ENCODE peak calls at places on chromosome 14, in eight cellular contexts. V is HepG2, M is ovary, B is suprapubic skin, Q is A549, G is SK-N-SH, J is tibial nerve, T is H1. A is an unnamed sample.

GRCh38 chr14:79540394-79540793 is 670.9 kb downstream of the DIO2 start:
- DNase-seq in V (no peak), M (no peak), B (no peak), Q (no peak), G (no peak), J (no peak), T (no peak), A (no peak)

GRCh38 chr14:56005580-56006053 is 112.6 kb upstream of the PELI2 start:
- DNase-seq in V (no peak), M (peak; percentile 63), B (no peak), Q (no peak), G (no peak), J (no peak), T (no peak), A (no peak)

GRCh38 chr14:61526405-61527312 is 168.7 kb upstream of the HIF1A start:
- DNase-seq in V (peak; percentile 88), M (peak; percentile 48), B (no peak), Q (no peak), G (no peak), J (no peak), T (no peak), A (no peak)

GRCh38 chr14:95290769-95291440 is 28.8 kb downstream of the CLMN start:
- DNase-seq in V (no peak), M (no peak), B (peak; percentile 78), Q (no peak), G (peak; percentile 65), J (no peak), T (no peak), A (no peak)

GRCh38 chr14:32470161-32470705 is 141.1 kb downstream of the AKAP6 start:
- DNase-seq in V (no peak), M (no peak), B (no peak), Q (no peak), G (no peak), J (no peak), T (no peak), A (no peak)

GRCh38 chr14:101470266-101470665 is 91.0 kb upstream of the DIO3 start:
- DNase-seq in V (no peak), M (no peak), B (no peak), Q (no peak), G (no peak), J (no peak), T (no peak), A (no peak)

GRCh38 chr14:79605863-79606262 is 605.4 kb downstream of the DIO2 start:
- DNase-seq in V (no peak), M (no peak), B (no peak), Q (no peak), G (peak; percentile 7), J (no peak), T (no peak), A (no peak)

GRCh38 chr14:53217283-53217994 is 64.3 kb upstream of the DDHD1 start:
- DNase-seq in V (peak; percentile 70), M (peak; percentile 77), B (peak; percentile 82), Q (peak; percentile 88), G (peak; percentile 87), J (peak; percentile 40), T (peak; percentile 77), A (peak; percentile 76)

GRCh38 chr14:54524410-54524809 is 14.7 kb downstream of the CGRRF1 start:
- DNase-seq in V (no peak), M (no peak), B (no peak), Q (no peak), G (no peak), J (no peak), T (no peak), A (no peak)
- H3K4me1 ChIP-seq in V (peaks cover 10% of the 10 kb centered on the region), M (no peaks in the 10 kb centered on the region), B (no peaks in the 10 kb centered on the region), Q (no peaks in the 10 kb centered on the region), G (no peaks in the 10 kb centered on the region), J (no peaks in the 10 kb centered on the region), T (no peaks in the 10 kb centered on the region), A (peaks cover 7% of the 10 kb centered on the region)

GRCh38 chr14:73008501-73008900 is 18.4 kb downstream of the ZFYVE1 start:
- DNase-seq in V (no peak), M (no peak), B (no peak), Q (no peak), G (no peak), J (peak; percentile 7), T (no peak), A (no peak)

GRCh38 chr14:73014105-73014504 is 12.8 kb downstream of the ZFYVE1 start:
- DNase-seq in V (no peak), M (no peak), B (no peak), Q (no peak), G (no peak), J (no peak), T (no peak), A (no peak)
- TF ChIP-seq EP300 in V (no peak), M (no peak), B (no peak), Q (no peak), G (no peak), J (no peak), T (no peak), A (no peak)

GRCh38 chr14:47772652-47773051 is 97.2 kb upstream of the MDGA2 start:
- DNase-seq in V (no peak), M (no peak), B (no peak), Q (no peak), G (no peak), J (no peak), T (no peak), A (no peak)
- H3K4me1 ChIP-seq in V (no peaks in the 10 kb centered on the region), M (no peaks in the 10 kb centered on the region), B (no peaks in the 10 kb centered on the region), Q (no peaks in the 10 kb centered on the region), G (no peaks in the 10 kb centered on the region), J (no peaks in the 10 kb centered on the region), T (no peaks in the 10 kb centered on the region), A (no peaks in the 10 kb centered on the region)

DNA sequence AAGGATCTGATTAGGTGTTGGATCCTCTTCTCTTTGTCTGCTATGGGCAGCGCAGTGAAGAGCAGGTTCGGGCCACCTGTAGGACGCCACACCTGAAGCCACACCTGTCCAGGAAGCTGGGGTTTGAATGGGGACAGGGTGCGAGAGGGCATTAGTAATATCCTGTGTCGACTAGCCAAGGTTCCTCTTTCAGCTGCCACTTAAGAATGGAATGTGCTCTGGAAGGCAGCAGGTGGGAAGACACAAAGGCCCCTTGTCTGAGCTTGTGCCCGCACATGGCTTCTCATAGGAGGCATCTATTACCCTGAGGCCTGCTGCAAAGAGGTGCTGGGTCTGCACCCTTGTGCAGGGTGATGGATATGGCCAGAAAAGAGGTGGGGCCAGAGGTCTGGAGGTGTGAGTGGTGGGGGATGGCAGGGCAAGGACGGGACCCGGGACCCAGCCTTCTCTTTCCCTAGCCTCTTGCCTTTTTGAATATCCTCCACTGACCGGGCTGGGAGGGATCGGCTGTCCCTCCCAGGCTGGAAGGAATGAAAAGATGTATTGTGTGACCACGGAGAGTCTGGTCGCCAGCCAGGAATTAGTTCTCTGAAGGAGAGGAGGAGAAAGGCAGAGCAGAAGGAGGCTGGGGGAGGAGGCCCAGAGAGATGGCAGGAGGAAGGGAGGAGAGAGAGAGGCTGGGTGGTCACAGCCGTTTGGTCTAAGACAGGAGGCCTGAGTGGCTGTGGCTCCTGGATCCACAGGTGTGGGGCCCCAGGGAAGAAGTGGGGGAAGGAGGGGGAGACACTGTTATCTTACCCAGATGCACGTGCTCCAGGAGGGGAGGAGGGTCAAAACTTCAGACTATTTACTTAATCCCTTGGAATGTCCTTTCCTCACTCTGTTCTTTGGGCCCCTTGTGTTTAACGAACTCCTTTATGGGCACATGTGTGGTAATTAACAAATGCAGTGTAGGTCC is 101.5 kb downstream of the SMOC1 start:
- DNase-seq in V (no peak), M (no peak), B (no peak), Q (no peak), G (no peak), J (no peak), T (no peak), A (no peak)
- TF ChIP-seq EP300 in V (no peak), M (no peak), B (no peak), Q (no peak), G (no peak), J (no peak), T (no peak), A (no peak)

GRCh38 chr14:104680806-104681688 is 8.4 kb upstream of the INF2 start:
- DNase-seq in V (peak; percentile 73), M (peak; percentile 37), B (peak; percentile 75), Q (peak; percentile 86), G (no peak), J (no peak), T (no peak), A (peak; percentile 89)

GRCh38 chr14:104677506-104678332 is 11.7 kb upstream of the INF2 start:
- DNase-seq in V (no peak), M (peak; percentile 75), B (peak; percentile 78), Q (peak; percentile 85), G (no peak), J (peak; percentile 61), T (no peak), A (peak; percentile 89)

GRCh38 chr14:104680056-104680805 is 9.2 kb upstream of the INF2 start:
- DNase-seq in V (no peak), M (peak; percentile 39), B (peak; percentile 70), Q (peak; percentile 83), G (no peak), J (no peak), T (no peak), A (peak; percentile 79)

GRCh38 chr14:104678346-104678745 is 11.1 kb upstream of the INF2 start:
- DNase-seq in V (no peak), M (peak; percentile 60), B (peak; percentile 70), Q (no peak), G (no peak), J (no peak), T (no peak), A (peak; percentile 74)

DNA sequence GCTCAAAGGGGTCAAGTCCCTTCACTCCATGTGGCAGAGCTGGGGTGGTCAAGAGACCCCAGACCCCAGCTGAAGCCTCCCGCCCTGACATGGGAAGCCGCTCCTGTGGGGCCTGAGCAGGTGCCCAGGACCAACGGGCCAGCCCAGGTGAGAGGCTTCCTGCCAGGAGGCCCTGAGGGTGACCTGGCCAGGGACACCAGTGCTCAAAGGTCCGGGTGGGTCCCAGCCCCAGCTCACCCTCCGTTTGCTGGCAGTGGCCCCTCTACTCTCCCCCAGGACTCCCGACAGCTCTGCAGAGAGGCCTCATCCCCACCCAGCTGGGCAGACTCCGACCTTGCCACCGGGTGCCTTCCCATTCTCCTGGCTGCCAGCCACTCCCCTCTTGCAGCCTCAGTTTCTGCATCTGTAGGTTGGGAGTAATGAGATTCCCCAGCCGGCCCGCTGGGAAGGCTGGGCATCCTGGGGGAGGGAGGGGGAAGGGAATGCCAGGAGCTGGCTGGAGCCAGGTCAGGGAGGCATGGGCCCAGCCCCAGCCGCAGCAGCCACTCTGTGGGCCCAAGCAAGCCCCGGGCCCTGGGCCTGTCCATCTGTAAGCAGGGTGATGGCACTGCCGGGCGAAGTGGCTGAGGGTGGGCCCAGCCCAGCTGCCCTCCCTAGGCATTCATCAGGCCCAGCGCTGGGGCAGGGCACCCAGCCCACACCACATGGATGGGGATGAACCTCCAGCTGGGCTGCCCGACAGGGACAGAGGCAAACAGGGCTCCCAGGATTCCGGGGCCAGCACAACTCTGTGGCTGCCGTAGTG is 10.3 kb upstream of the INF2 start:
- DNase-seq in V (no peak), M (peak; percentile 39), B (no peak), Q (no peak), G (no peak), J (no peak), T (no peak), A (peak; percentile 65)
- H3K4me1 ChIP-seq in V (peaks cover 85% of the 10 kb centered on the region), M (peaks cover 21% of the 10 kb centered on the region), B (peaks cover 65% of the 10 kb centered on the region), Q (peaks cover 73% of the 10 kb centered on the region), G (peaks cover 26% of the 10 kb centered on the region), J (peaks cover 70% of the 10 kb centered on the region), T (peaks cover 11% of the 10 kb centered on the region), A (no peaks in the 10 kb centered on the region)

A was measured in sigmoid colon.